ENCODE peak calls at places on chromosome 20, in ten cellular contexts. G, C, R, V, H, L, F, O, M and Q are unnamed samples.

GRCh38 chr20:39795401-39796272 is 833.5 kb downstream of the DHX35 start:
- DNase-seq in G (peak), C (no peak), R (no peak), V (peak), H (peak), L (no peak), F (no peak), O (no peak), M (no peak), Q (no peak)

GRCh38 chr20:35947489-35947888 is 6.8 kb downstream of the SCAND1 start:
- DNase-seq in G (peak), C (no peak), R (peak), V (no peak), H (no peak), L (peak), F (no peak), O (no peak), M (no peak), Q (no peak)

GRCh38 chr20:50313223-50313820 is 122.7 kb downstream of the CEBPB start:
- DNase-seq in G (peak), C (peak), R (no peak), V (peak), H (no peak), L (no peak), F (no peak), O (no peak), M (no peak), Q (no peak)

GRCh38 chr20:49737260-49737659 is 23.6 kb upstream of the B4GALT5 start:
- DNase-seq in G (no peak), C (no peak), R (no peak), V (no peak), H (no peak), L (no peak), F (no peak), O (no peak), M (no peak), Q (no peak)

GRCh38 chr20:4585104-4585753 is 136.5 kb upstream of the PRND start:
- DNase-seq in G (peak), C (no peak), R (no peak), V (peak), H (no peak), L (no peak), F (no peak), O (peak), M (no peak), Q (peak)

GRCh38 chr20:3686867-3687321 is 5.1 kb upstream of the ADAM33 start:
- DNase-seq in G (peak), C (no peak), R (no peak), V (peak), H (peak), L (no peak), F (no peak), O (peak), M (no peak), Q (peak)

GRCh38 chr20:25058051-25058796 is at the start of gene ACSS1:
- DNase-seq in G (peak), C (peak), R (peak), V (no peak), H (no peak), L (peak), F (peak), O (peak), M (no peak), Q (no peak)

GRCh38 chr20:15916623-15917022 is 656.6 kb downstream of the KIF16B start:
- DNase-seq in G (no peak), C (peak), R (no peak), V (no peak), H (no peak), L (no peak), F (no peak), O (no peak), M (no peak), Q (no peak)

GRCh38 chr20:13396036-13396435 is 175.0 kb downstream of the ISM1 start:
- DNase-seq in G (peak), C (no peak), R (no peak), V (no peak), H (peak), L (no peak), F (no peak), O (no peak), M (no peak), Q (peak)

GRCh38 chr20:7579888-7580287 is 360.4 kb downstream of the HAO1 start:
- DNase-seq in G (no peak), C (no peak), R (no peak), V (no peak), H (no peak), L (no peak), F (no peak), O (no peak), M (no peak), Q (no peak)

GRCh38 chr20:9143926-9144325 is 75.0 kb downstream of the PLCB4 start:
- DNase-seq in G (peak), C (no peak), R (no peak), V (no peak), H (no peak), L (no peak), F (no peak), O (no peak), M (no peak), Q (peak)

GRCh38 chr20:43988451-43988850 is 73.8 kb downstream of the TOX2 start:
- DNase-seq in G (no peak), C (no peak), R (no peak), V (no peak), H (peak), L (no peak), F (no peak), O (no peak), M (no peak), Q (no peak)

GRCh38 chr20:5835234-5835845 is 85.1 kb downstream of the SHLD1 start:
- DNase-seq in G (peak), C (peak), R (no peak), V (peak), H (peak), L (peak), F (no peak), O (peak), M (no peak), Q (no peak)

GRCh38 chr20:24981750-24982149 is 10.8 kb downstream of the APMAP start:
- DNase-seq in G (no peak), C (no peak), R (no peak), V (no peak), H (no peak), L (no peak), F (peak), O (no peak), M (no peak), Q (no peak)

GRCh38 chr20:62741191-62741676 is 32.6 kb downstream of the NTSR1 start:
- DNase-seq in G (peak), C (no peak), R (peak), V (no peak), H (no peak), L (no peak), F (peak), O (no peak), M (peak), Q (no peak)

GRCh38 chr20:13220194-13220856 is 749 bp upstream of the ISM1 start:
- DNase-seq in G (peak), C (no peak), R (peak), V (no peak), H (peak), L (peak), F (peak), O (peak), M (no peak), Q (no peak)

GRCh38 chr20:51848346-51848745 is 46.0 kb upstream of the SALL4 start:
- DNase-seq in G (no peak), C (no peak), R (no peak), V (no peak), H (no peak), L (no peak), F (no peak), O (no peak), M (no peak), Q (no peak)
- H3K4me3 ChIP-seq in G (no peak), C (no peak), R (no peak), V (no peak), H (no peak), L (no peak), F (no peak), O (no peak), M (no peak), Q (no peak)

DNA sequence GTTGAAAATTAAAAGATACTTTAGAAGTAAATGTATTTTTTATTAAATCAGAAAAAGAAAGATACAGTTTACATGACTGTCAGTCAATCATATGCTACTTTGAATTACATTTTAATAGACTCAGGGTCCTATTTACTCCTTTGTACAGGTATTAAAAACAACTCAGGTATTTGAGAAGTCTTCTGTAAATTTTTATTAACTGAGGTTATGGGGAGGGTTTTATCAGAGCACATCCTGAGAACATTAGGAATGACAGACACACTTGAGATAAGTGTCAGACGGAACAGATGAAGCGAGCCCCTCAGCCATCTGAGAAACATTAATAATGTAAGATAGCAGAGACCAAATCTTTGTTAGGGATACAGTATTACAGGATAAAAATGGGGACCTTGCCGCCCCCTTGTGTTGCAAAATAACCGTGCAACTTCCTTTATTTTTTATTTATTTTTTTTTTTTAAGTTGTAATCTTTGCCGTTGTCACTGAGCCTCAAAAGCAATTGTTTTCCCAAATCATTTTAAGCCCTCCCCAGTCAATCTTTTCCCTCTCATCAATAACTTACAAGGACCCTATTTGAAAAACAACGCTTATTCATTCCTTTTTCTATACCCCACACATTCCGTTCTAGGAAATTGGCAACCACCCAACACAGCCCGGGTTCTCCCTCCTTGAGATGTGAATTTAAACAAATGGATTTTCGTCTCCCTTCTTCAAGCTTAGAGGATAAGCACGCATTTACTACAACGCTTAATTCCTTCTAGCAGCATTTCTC is 126.7 kb downstream of the BCAS1 start:
- DNase-seq in G (peak), C (no peak), R (peak), V (no peak), H (no peak), L (peak), F (no peak), O (no peak), M (no peak), Q (no peak)
- H3K4me3 ChIP-seq in G (peak), C (no peak), R (no peak), V (peak), H (peak), L (peak), F (peak), O (peak), M (no peak), Q (peak)

GRCh38 chr20:37406010-37406998 is 60.4 kb downstream of the SRC start:
- DNase-seq in G (no peak), C (no peak), R (no peak), V (no peak), H (no peak), L (peak), F (no peak), O (no peak), M (no peak), Q (no peak)
- H3K4me3 ChIP-seq in G (peak), C (peak), R (no peak), V (peak), H (peak), L (peak), F (peak), O (peak), M (peak), Q (peak)

DNA sequence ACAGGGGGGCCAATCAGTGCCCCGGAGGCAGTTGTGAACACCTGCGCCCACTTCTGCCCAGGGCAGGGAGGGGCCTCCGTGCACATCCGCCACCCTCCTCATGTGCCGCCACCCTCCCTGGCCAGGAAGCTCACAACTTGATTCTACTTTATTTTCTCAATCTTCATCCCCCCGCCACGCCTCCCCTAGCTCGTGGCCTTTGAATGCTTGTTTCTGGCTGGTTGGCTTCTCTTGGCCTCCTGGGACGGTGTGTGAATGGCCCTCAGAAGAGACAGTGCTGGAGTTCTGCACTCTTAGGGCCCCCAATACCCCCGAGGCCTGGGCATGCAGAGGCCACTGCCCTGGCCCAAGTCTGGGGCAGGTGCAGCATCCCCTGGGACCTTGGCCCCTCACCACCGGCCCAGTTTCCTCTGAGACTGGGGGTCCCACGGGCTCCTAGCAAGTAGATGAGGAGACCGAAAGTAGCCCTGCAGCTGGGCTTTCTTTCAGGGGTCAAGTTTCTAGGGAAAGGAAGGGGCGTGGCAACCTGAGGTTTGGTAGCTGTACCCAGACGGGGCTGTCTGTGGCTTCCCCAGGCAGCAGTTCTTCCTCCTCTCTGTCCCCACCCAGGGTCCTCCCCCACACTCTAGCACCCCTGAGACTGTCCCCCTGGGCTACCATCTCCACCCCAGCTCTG is 1.3 kb downstream of the RGS19 start:
- DNase-seq in G (no peak), C (no peak), R (peak), V (no peak), H (no peak), L (no peak), F (peak), O (no peak), M (no peak), Q (no peak)
- H3K4me3 ChIP-seq in G (no peak), C (peak), R (peak), V (no peak), H (no peak), L (peak), F (peak), O (peak), M (no peak), Q (peak)

GRCh38 chr20:23083553-23084220 is 2.4 kb downstream of the CD93 start:
- DNase-seq in G (no peak), C (no peak), R (no peak), V (no peak), H (no peak), L (no peak), F (no peak), O (no peak), M (no peak), Q (no peak)

GRCh38 chr20:23084282-23084844 is 1.8 kb downstream of the CD93 start:
- DNase-seq in G (no peak), C (no peak), R (no peak), V (no peak), H (no peak), L (no peak), F (no peak), O (no peak), M (no peak), Q (no peak)

GRCh38 chr20:23085415-23086055 is 589 bp downstream of the CD93 start:
- DNase-seq in G (no peak), C (no peak), R (no peak), V (no peak), H (no peak), L (no peak), F (peak), O (no peak), M (no peak), Q (no peak)

GRCh38 chr20:23086056-23086551 is at the start of gene CD93:
- DNase-seq in G (peak), C (no peak), R (peak), V (peak), H (peak), L (no peak), F (peak), O (no peak), M (no peak), Q (no peak)

GRCh38 chr20:23084845-23085355 is 1.2 kb downstream of the CD93 start:
- DNase-seq in G (no peak), C (no peak), R (no peak), V (no peak), H (no peak), L (no peak), F (no peak), O (no peak), M (no peak), Q (no peak)
- H3K4me3 ChIP-seq in G (no peak), C (no peak), R (no peak), V (no peak), H (no peak), L (no peak), F (peak), O (no peak), M (no peak), Q (no peak)

GRCh38 chr20:17806739-17807441 is 107.1 kb downstream of the BANF2 start:
- DNase-seq in G (peak), C (no peak), R (no peak), V (peak), H (peak), L (peak), F (no peak), O (peak), M (no peak), Q (peak)
- H3K4me3 ChIP-seq in G (no peak), C (no peak), R (no peak), V (no peak), H (no peak), L (no peak), F (no peak), O (no peak), M (no peak), Q (no peak)

DNA sequence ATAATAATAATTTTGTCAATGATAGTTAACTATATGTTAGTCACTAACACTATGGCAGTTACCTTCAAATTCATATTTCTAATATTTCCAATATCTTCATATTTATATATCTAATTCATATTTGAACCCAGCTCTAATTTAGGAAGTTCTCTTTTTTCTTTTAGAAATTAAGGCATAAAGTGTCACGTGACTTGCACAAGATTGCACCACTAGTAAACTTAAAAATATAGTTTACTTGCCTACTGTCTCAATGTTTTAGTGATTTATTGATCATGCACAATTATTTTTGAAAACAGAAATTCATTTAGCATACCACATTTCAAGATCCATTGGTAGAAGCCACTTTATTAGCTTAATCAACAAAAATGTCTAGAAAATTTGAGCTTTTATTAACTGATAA is 508.7 kb upstream of the ZNF337 start:
- DNase-seq in G (no peak), C (no peak), R (no peak), V (no peak), H (no peak), L (no peak), F (no peak), O (no peak), M (no peak), Q (no peak)
- H3K4me3 ChIP-seq in G (no peak), C (no peak), R (no peak), V (no peak), H (no peak), L (no peak), F (no peak), O (no peak), M (no peak), Q (no peak)

GRCh38 chr20:32031007-32031958 is 20.8 kb upstream of the HCK start:
- DNase-seq in G (peak), C (peak), R (peak), V (peak), H (peak), L (peak), F (peak), O (peak), M (peak), Q (peak)
- H3K4me3 ChIP-seq in G (peak), C (no peak), R (no peak), V (no peak), H (no peak), L (peak), F (peak), O (peak), M (no peak), Q (peak)